ENCODE peak calls at places on chromosome 13, in six cellular contexts. One of them, this sample, is unnamed. For H3K4me1, the result is how much of the 10 kb centered on the place peaks cover.

GRCh38 chr13:80342541-80343371 is 1.8 kb upstream of the SPRY2 start:
- DNase-seq in fibroblast of lung: peak
- DNase-seq in stomach: peak
- DNase-seq in psoas muscle: peak
- DNase-seq in thyroid gland: peak
- DNase-seq in Peyer's patch: peak
- DNase-seq in this sample: no peak

GRCh38 chr13:24207841-24208240 is 47.3 kb downstream of the SPATA13 start:
- DNase-seq in fibroblast of lung: no peak
- DNase-seq in stomach: no peak
- DNase-seq in psoas muscle: no peak
- DNase-seq in thyroid gland: no peak
- DNase-seq in Peyer's patch: no peak
- DNase-seq in this sample: no peak

GRCh38 chr13:38418286-38418685 is 68.6 kb downstream of the UFM1 start:
- DNase-seq in fibroblast of lung: no peak
- DNase-seq in stomach: no peak
- DNase-seq in psoas muscle: no peak
- DNase-seq in thyroid gland: no peak
- DNase-seq in Peyer's patch: no peak
- DNase-seq in this sample: peak

GRCh38 chr13:38494445-38494844 is 144.8 kb downstream of the UFM1 start:
- DNase-seq in fibroblast of lung: no peak
- DNase-seq in stomach: no peak
- DNase-seq in psoas muscle: no peak
- DNase-seq in thyroid gland: no peak
- DNase-seq in Peyer's patch: no peak
- DNase-seq in this sample: no peak

GRCh38 chr13:47420568-47420967 is 523.7 kb upstream of the HTR2A start:
- DNase-seq in fibroblast of lung: peak
- DNase-seq in stomach: no peak
- DNase-seq in psoas muscle: no peak
- DNase-seq in thyroid gland: no peak
- DNase-seq in Peyer's patch: no peak
- DNase-seq in this sample: peak

GRCh38 chr13:93794197-93794885 is 567.7 kb downstream of the GPC6 start:
- DNase-seq in fibroblast of lung: no peak
- DNase-seq in stomach: no peak
- DNase-seq in psoas muscle: no peak
- DNase-seq in thyroid gland: no peak
- DNase-seq in Peyer's patch: no peak
- DNase-seq in this sample: no peak

GRCh38 chr13:75635101-75635620 is 969 bp upstream of the LMO7 start:
- DNase-seq in fibroblast of lung: peak
- DNase-seq in stomach: no peak
- DNase-seq in psoas muscle: no peak
- DNase-seq in thyroid gland: peak
- DNase-seq in Peyer's patch: peak
- DNase-seq in this sample: no peak

GRCh38 chr13:53151692-53152421 is 123.2 kb downstream of the OLFM4 start:
- DNase-seq in fibroblast of lung: peak
- DNase-seq in stomach: peak
- DNase-seq in psoas muscle: no peak
- DNase-seq in thyroid gland: peak
- DNase-seq in Peyer's patch: no peak
- DNase-seq in this sample: no peak

GRCh38 chr13:27053902-27054595 is 117.6 kb downstream of the USP12 start:
- DNase-seq in fibroblast of lung: peak
- DNase-seq in stomach: no peak
- DNase-seq in psoas muscle: no peak
- DNase-seq in thyroid gland: no peak
- DNase-seq in Peyer's patch: no peak
- DNase-seq in this sample: peak

GRCh38 chr13:84243340-84243739 is 361.1 kb upstream of the SLITRK1 start:
- DNase-seq in fibroblast of lung: no peak
- DNase-seq in stomach: no peak
- DNase-seq in psoas muscle: no peak
- DNase-seq in thyroid gland: no peak
- DNase-seq in Peyer's patch: no peak
- DNase-seq in this sample: no peak

GRCh38 chr13:19959141-19959830 is 759 bp downstream of the ZMYM2 start:
- DNase-seq in fibroblast of lung: peak
- DNase-seq in stomach: peak
- DNase-seq in psoas muscle: peak
- DNase-seq in thyroid gland: peak
- DNase-seq in Peyer's patch: peak
- DNase-seq in this sample: no peak
- H3K4me1 ChIP-seq in fibroblast of lung: under half
- H3K4me1 ChIP-seq in stomach: half or more
- H3K4me1 ChIP-seq in psoas muscle: under half
- H3K4me1 ChIP-seq in thyroid gland: under half
- H3K4me1 ChIP-seq in Peyer's patch: under half
- H3K4me1 ChIP-seq in this sample: under half

GRCh38 chr13:37001921-37002250 is 1.3 kb downstream of the EXOSC8 start:
- DNase-seq in fibroblast of lung: no peak
- DNase-seq in stomach: no peak
- DNase-seq in psoas muscle: no peak
- DNase-seq in thyroid gland: no peak
- DNase-seq in Peyer's patch: no peak
- DNase-seq in this sample: no peak

GRCh38 chr13:36997716-36998427 is 1.3 kb downstream of the ALG5 start:
- DNase-seq in fibroblast of lung: peak
- DNase-seq in stomach: no peak
- DNase-seq in psoas muscle: no peak
- DNase-seq in thyroid gland: no peak
- DNase-seq in Peyer's patch: no peak
- DNase-seq in this sample: no peak

GRCh38 chr13:36999054-36999927 is at the start of gene ALG5:
- DNase-seq in fibroblast of lung: peak
- DNase-seq in stomach: peak
- DNase-seq in psoas muscle: peak
- DNase-seq in thyroid gland: peak
- DNase-seq in Peyer's patch: peak
- DNase-seq in this sample: peak

DNA sequence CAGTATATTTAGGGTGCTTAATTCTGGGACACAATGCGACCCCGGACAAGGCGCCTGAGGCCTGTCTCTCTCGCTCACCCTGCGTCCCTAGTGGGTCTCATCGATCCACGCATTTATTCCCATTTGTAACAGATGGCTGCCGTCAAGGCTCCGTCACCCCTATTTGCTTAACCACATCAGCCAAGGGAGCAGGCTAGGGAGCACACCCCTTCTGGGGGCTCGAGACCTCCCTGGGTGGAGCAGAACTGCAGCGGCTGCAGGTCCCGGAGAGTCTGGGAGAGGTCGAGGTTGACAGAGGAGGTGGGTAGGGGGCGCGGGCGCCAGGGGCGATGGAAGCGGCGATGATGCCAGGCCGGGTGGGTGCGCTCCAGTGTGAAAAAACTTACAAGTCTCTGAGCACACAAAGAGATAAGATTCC is 507 bp downstream of the ALG5 start:
- DNase-seq in fibroblast of lung: peak
- DNase-seq in stomach: no peak
- DNase-seq in psoas muscle: peak
- DNase-seq in thyroid gland: peak
- DNase-seq in Peyer's patch: peak
- DNase-seq in this sample: no peak
- H3K4me1 ChIP-seq in fibroblast of lung: under half
- H3K4me1 ChIP-seq in stomach: under half
- H3K4me1 ChIP-seq in psoas muscle: under half
- H3K4me1 ChIP-seq in thyroid gland: under half
- H3K4me1 ChIP-seq in Peyer's patch: under half
- H3K4me1 ChIP-seq in this sample: under half

GRCh38 chr13:33281951-33282595 is 3.5 kb downstream of the STARD13 start:
- DNase-seq in fibroblast of lung: peak
- DNase-seq in stomach: no peak
- DNase-seq in psoas muscle: no peak
- DNase-seq in thyroid gland: no peak
- DNase-seq in Peyer's patch: no peak
- DNase-seq in this sample: peak
- H3K4me1 ChIP-seq in fibroblast of lung: under half
- H3K4me1 ChIP-seq in stomach: half or more
- H3K4me1 ChIP-seq in psoas muscle: half or more
- H3K4me1 ChIP-seq in thyroid gland: under half
- H3K4me1 ChIP-seq in Peyer's patch: under half
- H3K4me1 ChIP-seq in this sample: half or more

DNA sequence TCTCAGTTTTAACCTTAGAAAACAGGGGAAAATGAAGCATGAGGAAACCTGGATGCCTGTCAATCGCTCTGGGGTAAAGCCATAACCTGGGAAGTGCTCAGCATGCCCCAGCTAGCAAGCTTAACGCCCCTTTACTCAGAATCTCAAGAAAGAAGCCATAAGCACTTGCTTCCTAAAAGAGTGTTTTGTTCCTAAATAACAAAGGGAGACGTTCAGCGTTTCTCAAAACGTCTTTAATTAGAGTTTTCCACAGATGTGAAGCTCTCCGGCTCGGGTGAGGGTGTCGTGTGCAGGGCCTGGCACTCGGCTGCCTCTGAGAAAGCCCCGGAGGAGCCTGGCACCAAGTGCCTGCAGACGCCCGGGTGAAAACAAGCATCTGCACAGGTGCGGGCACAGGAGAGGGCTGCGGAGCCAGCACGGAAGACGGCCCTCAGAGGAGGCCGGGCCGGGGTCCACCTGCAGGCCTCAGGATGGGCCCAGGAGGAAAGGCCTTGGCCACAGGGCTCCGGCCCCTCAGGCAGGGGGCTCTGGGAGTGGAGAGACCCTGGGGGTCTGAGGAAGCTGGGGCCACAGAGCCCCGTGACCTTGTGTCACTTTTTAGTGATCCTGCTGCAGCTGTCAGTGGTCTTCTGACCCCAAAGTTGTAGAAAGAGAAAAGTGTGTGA is 6.2 kb downstream of the GAS6 start:
- DNase-seq in fibroblast of lung: no peak
- DNase-seq in stomach: peak
- DNase-seq in psoas muscle: no peak
- DNase-seq in thyroid gland: no peak
- DNase-seq in Peyer's patch: no peak
- DNase-seq in this sample: no peak
- H3K4me1 ChIP-seq in fibroblast of lung: under half
- H3K4me1 ChIP-seq in stomach: half or more
- H3K4me1 ChIP-seq in psoas muscle: half or more
- H3K4me1 ChIP-seq in thyroid gland: under half
- H3K4me1 ChIP-seq in Peyer's patch: under half
- H3K4me1 ChIP-seq in this sample: under half